ENCODE peak calls at places on chromosomes 13 and 19, in four cellular contexts. One of them, this sample, is unnamed.

GRCh38 chr13:102322211-102322610 is 79.6 kb downstream of the FGF14 start:
- DNase-seq in Panc1: no peak
- DNase-seq in RWPE1: no peak
- DNase-seq in GM20000: no peak
- DNase-seq in this sample: no peak

GRCh38 chr13:25846227-25846984 is 205.4 kb downstream of the SHISA2 start:
- DNase-seq in Panc1: no peak
- DNase-seq in RWPE1: peak; percentile 13
- DNase-seq in GM20000: no peak
- DNase-seq in this sample: no peak

GRCh38 chr19:38617283-38617763 is 430 bp downstream of the MAP4K1 start:
- DNase-seq in Panc1: no peak
- DNase-seq in RWPE1: no peak
- DNase-seq in GM20000: no peak
- DNase-seq in this sample: no peak

GRCh38 chr13:101474419-101474957 is 22.0 kb downstream of the ITGBL1 start:
- DNase-seq in Panc1: no peak
- DNase-seq in RWPE1: no peak
- DNase-seq in GM20000: no peak
- DNase-seq in this sample: peak; percentile 41

GRCh38 chr13:100461309-100462035 is 127.1 kb downstream of the GGACT start:
- DNase-seq in Panc1: no peak
- DNase-seq in RWPE1: no peak
- DNase-seq in GM20000: no peak
- DNase-seq in this sample: no peak

GRCh38 chr13:49629196-49629938 is 1.1 kb downstream of the ARL11 start:
- DNase-seq in Panc1: no peak
- DNase-seq in RWPE1: no peak
- DNase-seq in GM20000: no peak
- DNase-seq in this sample: no peak

GRCh38 chr19:55580628-55581144 is at the start of gene ZNF579:
- DNase-seq in Panc1: peak; percentile 61
- DNase-seq in RWPE1: peak; percentile 77
- DNase-seq in GM20000: peak; percentile 92
- DNase-seq in this sample: peak; percentile 95

GRCh38 chr13:49060698-49061387 is 85.1 kb downstream of the FNDC3A start:
- DNase-seq in Panc1: no peak
- DNase-seq in RWPE1: peak; percentile 51
- DNase-seq in GM20000: no peak
- DNase-seq in this sample: no peak

GRCh38 chr13:97141564-97142005 is 80.5 kb upstream of the MBNL2 start:
- DNase-seq in Panc1: peak; percentile 69
- DNase-seq in RWPE1: peak; percentile 88
- DNase-seq in GM20000: peak; percentile 9
- DNase-seq in this sample: no peak

GRCh38 chr13:63680704-63681103 is 2265.1 kb upstream of the PCDH20 start:
- DNase-seq in Panc1: no peak
- DNase-seq in RWPE1: no peak
- DNase-seq in GM20000: no peak
- DNase-seq in this sample: no peak

GRCh38 chr19:47687906-47688305 is 25.3 kb upstream of the EHD2 start:
- DNase-seq in Panc1: no peak
- DNase-seq in RWPE1: no peak
- DNase-seq in GM20000: no peak
- DNase-seq in this sample: no peak

GRCh38 chr13:80945328-80945727 is 604.4 kb upstream of the SPRY2 start:
- DNase-seq in Panc1: no peak
- DNase-seq in RWPE1: no peak
- DNase-seq in GM20000: no peak
- DNase-seq in this sample: peak; percentile 37

GRCh38 chr13:99501952-99502310 is 659 bp downstream of the TM9SF2 start:
- DNase-seq in Panc1: no peak
- DNase-seq in RWPE1: no peak
- DNase-seq in GM20000: no peak
- DNase-seq in this sample: peak; percentile 23

GRCh38 chr19:55210120-55210493 is 806 bp upstream of the PTPRH start:
- DNase-seq in Panc1: peak; percentile 99
- DNase-seq in RWPE1: peak; percentile 83
- DNase-seq in GM20000: no peak
- DNase-seq in this sample: no peak

GRCh38 chr19:17370026-17370587 is 7.0 kb downstream of the PLVAP start:
- DNase-seq in Panc1: no peak
- DNase-seq in RWPE1: no peak
- DNase-seq in GM20000: peak; percentile 66
- DNase-seq in this sample: no peak

GRCh38 chr13:74771964-74772363 is 637.8 kb upstream of the KLF12 start:
- DNase-seq in Panc1: no peak
- DNase-seq in RWPE1: peak; percentile 25
- DNase-seq in GM20000: no peak
- DNase-seq in this sample: no peak

GRCh38 chr19:19179548-19180441 is 9.7 kb upstream of the MEF2B start:
- DNase-seq in Panc1: no peak
- DNase-seq in RWPE1: no peak
- DNase-seq in GM20000: no peak
- DNase-seq in this sample: no peak

GRCh38 chr19:48325265-48325910 is at the start of gene EMP3:
- DNase-seq in Panc1: no peak
- DNase-seq in RWPE1: peak; percentile 62
- DNase-seq in GM20000: peak; percentile 75
- DNase-seq in this sample: peak; percentile 63

GRCh38 chr13:71774863-71775262 is 92.1 kb downstream of the DACH1 start:
- DNase-seq in Panc1: no peak
- DNase-seq in RWPE1: no peak
- DNase-seq in GM20000: no peak
- DNase-seq in this sample: no peak

GRCh38 chr13:41019027-41019487 is at the start of gene ELF1:
- DNase-seq in Panc1: no peak
- DNase-seq in RWPE1: peak; percentile 78
- DNase-seq in GM20000: peak; percentile 66
- DNase-seq in this sample: no peak

GRCh38 chr19:16825312-16826168 is 3.7 kb upstream of the SIN3B start:
- DNase-seq in Panc1: no peak
- DNase-seq in RWPE1: no peak
- DNase-seq in GM20000: no peak
- DNase-seq in this sample: no peak

GRCh38 chr13:27658569-27658968 is 36.9 kb downstream of the POLR1D start:
- DNase-seq in Panc1: no peak
- DNase-seq in RWPE1: no peak
- DNase-seq in GM20000: no peak
- DNase-seq in this sample: no peak

GRCh38 chr19:17755977-17756670 is 4.8 kb downstream of the FCHO1 start:
- DNase-seq in Panc1: no peak
- DNase-seq in RWPE1: no peak
- DNase-seq in GM20000: peak; percentile 83
- DNase-seq in this sample: peak; percentile 89

GRCh38 chr19:7691497-7691896 is 10.4 kb downstream of the FCER2 start:
- DNase-seq in Panc1: no peak
- DNase-seq in RWPE1: no peak
- DNase-seq in GM20000: no peak
- DNase-seq in this sample: no peak

GRCh38 chr13:98201178-98201577 is 24.1 kb upstream of the RNF113B start:
- DNase-seq in Panc1: no peak
- DNase-seq in RWPE1: no peak
- DNase-seq in GM20000: no peak
- DNase-seq in this sample: no peak

GRCh38 chr13:32426981-32427851 is 714 bp downstream of the N4BP2L1 start:
- DNase-seq in Panc1: no peak
- DNase-seq in RWPE1: no peak
- DNase-seq in GM20000: peak; percentile 62
- DNase-seq in this sample: peak; percentile 58

GRCh38 chr19:43574424-43575155 is 737 bp downstream of the XRCC1 start:
- DNase-seq in Panc1: no peak
- DNase-seq in RWPE1: no peak
- DNase-seq in GM20000: no peak
- DNase-seq in this sample: no peak

GRCh38 chr13:35469781-35470380 is 6.6 kb downstream of the MAB21L1 start:
- DNase-seq in Panc1: no peak
- DNase-seq in RWPE1: no peak
- DNase-seq in GM20000: no peak
- DNase-seq in this sample: no peak

GRCh38 chr19:8986296-8986695 is 23.9 kb downstream of the MUC16 start:
- DNase-seq in Panc1: no peak
- DNase-seq in RWPE1: no peak
- DNase-seq in GM20000: no peak
- DNase-seq in this sample: no peak

GRCh38 chr13:40060318-40061007 is 405.0 kb downstream of the COG6 start:
- DNase-seq in Panc1: no peak
- DNase-seq in RWPE1: peak; percentile 89
- DNase-seq in GM20000: peak; percentile 38
- DNase-seq in this sample: no peak

GRCh38 chr19:18167975-18168645 is 5.5 kb upstream of the IFI30 start:
- DNase-seq in Panc1: no peak
- DNase-seq in RWPE1: peak; percentile 68
- DNase-seq in GM20000: peak; percentile 93
- DNase-seq in this sample: peak; percentile 73

GRCh38 chr19:1269478-1270167 is 491 bp downstream of the CIRBP start:
- DNase-seq in Panc1: no peak
- DNase-seq in RWPE1: peak; percentile 78
- DNase-seq in GM20000: peak; percentile 93
- DNase-seq in this sample: peak; percentile 89
- TF ChIP-seq CTCF in Panc1: no peak
- TF ChIP-seq CTCF in RWPE1: no peak
- TF ChIP-seq CTCF in GM20000: no peak
- TF ChIP-seq CTCF in this sample: no peak

GRCh38 chr19:11160119-11160768 is 4.7 kb upstream of the SPC24 start:
- DNase-seq in Panc1: no peak
- DNase-seq in RWPE1: no peak
- DNase-seq in GM20000: no peak
- DNase-seq in this sample: no peak
- TF ChIP-seq CTCF in Panc1: no peak
- TF ChIP-seq CTCF in RWPE1: no peak
- TF ChIP-seq CTCF in GM20000: no peak
- TF ChIP-seq CTCF in this sample: no peak

GRCh38 chr13:51249767-51250741 is 27.9 kb downstream of the FAM124A start:
- DNase-seq in Panc1: no peak
- DNase-seq in RWPE1: peak; percentile 33
- DNase-seq in GM20000: peak; percentile 61
- DNase-seq in this sample: no peak
- TF ChIP-seq CTCF in Panc1: peak; percentile 39
- TF ChIP-seq CTCF in RWPE1: peak; percentile 25
- TF ChIP-seq CTCF in GM20000: no peak
- TF ChIP-seq CTCF in this sample: peak; percentile 67

GRCh38 chr19:3970808-3971598 is at the start of gene DAPK3:
- DNase-seq in Panc1: peak; percentile 88
- DNase-seq in RWPE1: peak; percentile 92
- DNase-seq in GM20000: peak; percentile 99
- DNase-seq in this sample: peak; percentile 99
- TF ChIP-seq CTCF in Panc1: no peak
- TF ChIP-seq CTCF in RWPE1: no peak
- TF ChIP-seq CTCF in GM20000: no peak
- TF ChIP-seq CTCF in this sample: peak; percentile 41

DNA sequence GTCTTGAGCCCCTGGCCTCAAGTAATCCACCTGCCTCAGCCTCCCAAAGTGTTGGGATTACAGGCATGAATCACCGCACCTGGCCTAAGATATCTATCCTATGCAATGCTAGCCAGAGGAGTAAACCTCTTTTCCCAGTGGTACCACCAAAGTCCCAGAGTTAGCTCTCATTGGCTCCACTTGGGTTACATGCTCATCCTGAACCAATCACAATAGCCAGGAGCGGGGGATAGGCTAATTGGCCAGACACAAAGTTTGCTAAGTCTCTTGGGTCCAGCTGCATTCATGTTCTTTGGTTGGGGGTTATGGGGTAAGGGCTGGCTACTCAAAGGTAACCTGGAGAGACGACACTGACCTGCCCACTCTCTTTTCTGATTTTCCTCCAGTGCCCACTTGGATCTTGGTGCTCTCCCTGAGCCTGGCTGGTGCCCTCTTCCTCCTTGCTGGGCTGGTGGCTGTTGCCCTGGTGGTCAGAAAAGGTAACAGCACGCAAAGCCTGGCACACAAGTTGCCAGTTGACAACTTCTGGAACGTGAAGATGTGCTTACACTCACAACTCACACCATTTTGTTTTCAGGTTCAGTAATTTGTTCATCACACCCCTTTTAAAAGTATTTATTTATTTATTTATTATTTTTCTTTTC is 7.8 kb downstream of the C19orf38 start:
- DNase-seq in Panc1: no peak
- DNase-seq in RWPE1: no peak
- DNase-seq in GM20000: no peak
- DNase-seq in this sample: no peak
- TF ChIP-seq CTCF in Panc1: no peak
- TF ChIP-seq CTCF in RWPE1: peak; percentile 36
- TF ChIP-seq CTCF in GM20000: peak; percentile 47
- TF ChIP-seq CTCF in this sample: peak; percentile 72

GRCh38 chr19:49470615-49470978 is 3.4 kb upstream of the FLT3LG start:
- DNase-seq in Panc1: no peak
- DNase-seq in RWPE1: no peak
- DNase-seq in GM20000: no peak
- DNase-seq in this sample: no peak

GRCh38 chr19:49468199-49468598 is 5.8 kb upstream of the FLT3LG start:
- DNase-seq in Panc1: no peak
- DNase-seq in RWPE1: peak; percentile 66
- DNase-seq in GM20000: no peak
- DNase-seq in this sample: no peak

GRCh38 chr19:49468746-49469447 is 5.1 kb upstream of the FLT3LG start:
- DNase-seq in Panc1: no peak
- DNase-seq in RWPE1: peak; percentile 68
- DNase-seq in GM20000: peak; percentile 90
- DNase-seq in this sample: peak; percentile 80

GRCh38 chr19:49472936-49473335 is 1.1 kb upstream of the FLT3LG start:
- DNase-seq in Panc1: no peak
- DNase-seq in RWPE1: no peak
- DNase-seq in GM20000: no peak
- DNase-seq in this sample: no peak

DNA sequence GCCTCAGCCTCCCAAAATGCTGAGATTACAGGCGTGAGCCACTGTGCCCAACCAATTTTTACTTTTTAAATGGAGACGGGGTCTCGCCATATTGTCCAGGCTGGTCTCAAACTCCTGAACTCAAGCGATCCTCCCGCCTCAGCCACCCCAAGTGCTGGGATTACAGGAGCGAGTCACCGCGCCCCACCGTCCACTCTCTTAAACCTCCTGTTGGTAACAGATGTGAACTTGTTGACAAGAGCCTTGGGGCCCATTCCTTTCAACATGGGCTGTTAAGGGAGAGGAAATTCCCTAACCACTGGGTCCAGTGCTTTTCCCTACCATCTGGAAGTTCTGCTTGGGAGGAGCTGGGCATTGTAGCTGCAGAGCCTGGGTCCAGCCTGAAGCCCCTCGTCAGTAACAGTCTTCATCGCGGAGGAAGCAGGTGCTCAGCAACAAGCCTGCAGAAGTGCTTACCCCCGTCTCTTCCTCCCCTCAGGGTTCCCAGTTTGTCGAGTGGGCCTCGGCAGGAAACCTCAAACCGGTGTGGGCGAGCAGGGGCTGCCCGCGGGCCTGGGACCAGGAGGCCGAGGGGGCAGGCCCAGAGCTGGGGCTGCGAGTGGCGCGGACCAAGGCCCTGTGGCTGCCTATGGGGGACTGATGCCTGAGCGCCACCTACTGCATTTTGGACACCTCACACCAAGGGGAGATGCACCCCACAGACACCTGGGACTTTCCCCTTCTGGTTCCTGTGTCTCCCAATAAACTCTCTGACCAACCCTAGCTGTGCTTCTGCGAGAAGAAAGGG is 4.0 kb upstream of the FLT3LG start:
- DNase-seq in Panc1: no peak
- DNase-seq in RWPE1: no peak
- DNase-seq in GM20000: peak; percentile 89
- DNase-seq in this sample: peak; percentile 47
- TF ChIP-seq CTCF in Panc1: no peak
- TF ChIP-seq CTCF in RWPE1: no peak
- TF ChIP-seq CTCF in GM20000: peak; percentile 72
- TF ChIP-seq CTCF in this sample: no peak